ENCODE peak calls at places on chromosome 14, in five cellular contexts. F is hypothalamus, A is MM.1S, J is NCI-H1417, D is HT-29. U is an unnamed sample.

GRCh38 chr14:30125322-30125944 is 197.8 kb upstream of the PRKD1 start:
- DNase-seq in J (no peak), D (no peak), A (no peak), F (no peak), U (no peak)

GRCh38 chr14:23876160-23876750 is 77.3 kb upstream of the DHRS4 start:
- DNase-seq in J (no peak), F (no peak), A (no peak), D (no peak), U (no peak)

GRCh38 chr14:37810094-37810801 is 214.8 kb downstream of the TTC6 start:
- DNase-seq in F (no peak), A (no peak), J (no peak), D (no peak), U (no peak)

GRCh38 chr14:95260537-95261440 is 58.9 kb downstream of the CLMN start:
- DNase-seq in F (no peak), J (no peak), D (no peak), A (no peak), U (no peak)

GRCh38 chr14:32332415-32333116 is 3.5 kb downstream of the AKAP6 start:
- DNase-seq in D (no peak), A (no peak), F (no peak), J (no peak), U (no peak)

GRCh38 chr14:64673748-64674147 is 30.5 kb upstream of the PLEKHG3 start:
- DNase-seq in A (no peak), D (no peak), F (no peak), J (no peak), U (no peak)

GRCh38 chr14:24331731-24332093 is 3.2 kb downstream of the ADCY4 start:
- DNase-seq in D (no peak), A (no peak), F (no peak), J (no peak), U (no peak)

GRCh38 chr14:104283197-104284106 is 145.1 kb downstream of the KIF26A start:
- DNase-seq in F (no peak), D (no peak), A (no peak), J (peak; percentile 81), U (peak; percentile 30)

GRCh38 chr14:50647753-50648152 is 20.4 kb downstream of the SAV1 start:
- DNase-seq in J (no peak), D (no peak), F (no peak), A (no peak), U (no peak)

GRCh38 chr14:59632381-59632780 is 55.8 kb upstream of the CCDC175 start:
- DNase-seq in D (peak; percentile 7), J (no peak), A (no peak), F (no peak), U (no peak)

GRCh38 chr14:36660736-36661505 is 739 bp upstream of the PAX9 start:
- DNase-seq in F (no peak), A (peak; percentile 35), J (peak; percentile 96), D (no peak), U (no peak)

GRCh38 chr14:23227566-23227965 is 10.2 kb upstream of the RNF212B start:
- DNase-seq in F (no peak), D (no peak), A (no peak), J (no peak), U (no peak)

GRCh38 chr14:69321601-69322330 is 61.8 kb downstream of the GALNT16 start:
- DNase-seq in J (no peak), F (no peak), D (no peak), A (no peak), U (no peak)

GRCh38 chr14:74582910-74583581 is 29.0 kb downstream of the LTBP2 start:
- DNase-seq in J (no peak), F (no peak), A (no peak), D (no peak), U (peak; percentile 54)

GRCh38 chr14:103872492-103873113 is 25.2 kb upstream of the PPP1R13B start:
- DNase-seq in D (no peak), J (no peak), F (no peak), A (no peak), U (no peak)

GRCh38 chr14:30299915-30300314 is 259.0 kb upstream of the G2E3 start:
- DNase-seq in D (no peak), F (no peak), J (no peak), A (no peak), U (no peak)

GRCh38 chr14:32472512-32473472 is 143.7 kb downstream of the AKAP6 start:
- DNase-seq in F (no peak), D (no peak), J (peak; percentile 22), A (no peak), U (no peak)

GRCh38 chr14:72736348-72736747 is 157.6 kb downstream of the DPF3 start:
- DNase-seq in F (no peak), A (no peak), J (no peak), D (no peak), U (no peak)

GRCh38 chr14:75049136-75049535 is 2.1 kb downstream of the MLH3 start:
- DNase-seq in D (no peak), J (no peak), F (no peak), A (no peak), U (no peak)

GRCh38 chr14:67442139-67442906 is 30.4 kb upstream of the PLEK2 start:
- DNase-seq in F (no peak), A (peak; percentile 80), D (no peak), J (peak; percentile 3), U (peak; percentile 21)

GRCh38 chr14:29339491-29339890 is 572.9 kb downstream of the FOXG1 start:
- DNase-seq in J (no peak), A (no peak), D (no peak), F (no peak), U (no peak)

GRCh38 chr14:105931808-105932483 is 405.6 kb downstream of the TMEM121 start:
- DNase-seq in J (peak; percentile 45), F (no peak), D (peak; percentile 6), A (no peak), U (no peak)

GRCh38 chr14:35558680-35559079 is 24.7 kb downstream of the INSM2 start:
- DNase-seq in F (no peak), J (no peak), A (no peak), D (no peak), U (no peak)

GRCh38 chr14:106666341-106666740 is 1140.0 kb downstream of the TMEM121 start:
- DNase-seq in A (peak; percentile 28), F (no peak), D (no peak), J (no peak), U (no peak)

GRCh38 chr14:98290596-98290995 is 981.4 kb downstream of the BCL11B start:
- DNase-seq in A (no peak), F (no peak), D (no peak), J (no peak), U (no peak)

GRCh38 chr14:95165517-95165916 is 8.2 kb upstream of the DICER1 start:
- DNase-seq in A (no peak), F (no peak), J (no peak), D (no peak), U (no peak)

GRCh38 chr14:74611672-74612345 is at the start of gene LTBP2:
- DNase-seq in A (no peak), J (no peak), D (no peak), F (no peak), U (no peak)

GRCh38 chr14:92880851-92881250 is 42.1 kb upstream of the CHGA start:
- DNase-seq in A (no peak), F (no peak), J (peak; percentile 45), D (peak; percentile 35), U (peak; percentile 43)

GRCh38 chr14:59305836-59306555 is 117.5 kb downstream of the DAAM1 start:
- DNase-seq in F (no peak), A (no peak), D (no peak), J (no peak), U (no peak)

GRCh38 chr14:59207506-59207933 is 19.1 kb downstream of the DAAM1 start:
- DNase-seq in F (no peak), D (no peak), A (no peak), J (no peak), U (no peak)

GRCh38 chr14:67077914-67078313 is 111.3 kb upstream of the GARIN2 start:
- DNase-seq in J (no peak), A (no peak), D (no peak), F (no peak), U (no peak)

GRCh38 chr14:105690671-105691070 is 164.3 kb downstream of the TMEM121 start:
- DNase-seq in J (no peak), F (no peak), A (no peak), D (no peak), U (no peak)

GRCh38 chr14:86022031-86022629 is 492.2 kb downstream of the FLRT2 start:
- DNase-seq in A (no peak), D (no peak), J (no peak), F (no peak), U (no peak)

GRCh38 chr14:95200404-95200803 is 43.1 kb upstream of the DICER1 start:
- DNase-seq in D (no peak), J (peak; percentile 18), A (no peak), F (no peak), U (peak; percentile 40)

GRCh38 chr14:89178376-89178775 is 238.7 kb downstream of the FOXN3 start:
- DNase-seq in A (no peak), J (no peak), F (no peak), D (no peak), U (no peak)

GRCh38 chr14:45426685-45427282 is 173.8 kb upstream of the MIS18BP1 start:
- DNase-seq in A (peak; percentile 37), J (peak; percentile 34), D (peak; percentile 54), F (no peak), U (no peak)

U was measured in pancreas.